ENCODE peak calls at places on chromosomes 12 and 14, in four cellular contexts. Q is A549, Z is sigmoid colon, V is tibial nerve. J is an unnamed sample. For H3K9me3, the result is how much of the 10 kb centered on the place peaks cover.

GRCh38 chr14:53953002-53953827 is 3.4 kb downstream of the BMP4 start:
- DNase-seq in Q (peak), Z (peak), V (peak), J (no peak)

GRCh38 chr14:31291210-31291609 is 83.6 kb upstream of the HECTD1 start:
- DNase-seq in Q (no peak), Z (no peak), V (no peak), J (no peak)

GRCh38 chr14:68084256-68084655 is 264.7 kb downstream of the RAD51B start:
- DNase-seq in Q (no peak), Z (no peak), V (no peak), J (no peak)

GRCh38 chr12:26987634-26988424 is 26.4 kb downstream of the TM7SF3 start:
- DNase-seq in Q (no peak), Z (no peak), V (no peak), J (no peak)

GRCh38 chr14:21068521-21069387 is 1.4 kb upstream of the ARHGEF40 start:
- DNase-seq in Q (peak), Z (peak), V (no peak), J (peak)

GRCh38 chr12:753401-754237 is 1.2 kb downstream of the WNK1 start:
- DNase-seq in Q (no peak), Z (peak), V (peak), J (peak)

GRCh38 chr14:74179775-74180354 is 59.4 kb upstream of the VSX2 start:
- DNase-seq in Q (no peak), Z (no peak), V (no peak), J (no peak)

GRCh38 chr14:63565448-63565847 is 22.3 kb upstream of the PPP2R5E start:
- DNase-seq in Q (no peak), Z (no peak), V (no peak), J (no peak)

GRCh38 chr12:108349245-108349644 is 10.1 kb upstream of the CMKLR1 start:
- DNase-seq in Q (no peak), Z (no peak), V (no peak), J (no peak)

GRCh38 chr14:41925409-41925808 is 318.7 kb downstream of the LRFN5 start:
- DNase-seq in Q (no peak), Z (no peak), V (no peak), J (no peak)

GRCh38 chr12:106300761-106301160 is 1.8 kb upstream of the TCP11L2 start:
- DNase-seq in Q (no peak), Z (no peak), V (no peak), J (no peak)

GRCh38 chr14:102739190-102739469 is 38.1 kb upstream of the TRAF3 start:
- DNase-seq in Q (no peak), Z (no peak), V (no peak), J (no peak)

GRCh38 chr14:75803768-75804167 is 142.7 kb downstream of the TTLL5 start:
- DNase-seq in Q (no peak), Z (no peak), V (no peak), J (no peak)

GRCh38 chr12:112380663-112381420 is 1.4 kb downstream of the HECTD4 start:
- DNase-seq in Q (no peak), Z (no peak), V (no peak), J (no peak)

GRCh38 chr12:30694412-30694955 is 1.2 kb downstream of the IPO8 start:
- DNase-seq in Q (no peak), Z (no peak), V (no peak), J (no peak)

GRCh38 chr14:95370076-95370475 is 50.4 kb upstream of the CLMN start:
- DNase-seq in Q (no peak), Z (no peak), V (no peak), J (no peak)

GRCh38 chr12:115103884-115104883 is 420.2 kb upstream of the TBX3 start:
- DNase-seq in Q (no peak), Z (no peak), V (no peak), J (no peak)

GRCh38 chr12:52087961-52088820 is 8.7 kb downstream of the SMIM41 start:
- DNase-seq in Q (no peak), Z (no peak), V (no peak), J (no peak)

GRCh38 chr14:104523546-104523935 is 56.0 kb upstream of the C14orf180 start:
- DNase-seq in Q (no peak), Z (no peak), V (no peak), J (no peak)

GRCh38 chr12:29996993-29997392 is 213.3 kb upstream of the TMTC1 start:
- DNase-seq in Q (no peak), Z (no peak), V (no peak), J (no peak)

GRCh38 chr12:116164976-116165425 is 112.5 kb downstream of the MED13L start:
- DNase-seq in Q (no peak), Z (no peak), V (no peak), J (no peak)

GRCh38 chr14:106831322-106831720 is 1304.9 kb downstream of the TMEM121 start:
- DNase-seq in Q (no peak), Z (no peak), V (no peak), J (peak)

GRCh38 chr12:13243516-13244070 is 47.1 kb downstream of the EMP1 start:
- DNase-seq in Q (no peak), Z (no peak), V (no peak), J (no peak)

GRCh38 chr14:64060648-64061096 is 207.9 kb downstream of the SYNE2 start:
- DNase-seq in Q (peak), Z (no peak), V (no peak), J (no peak)

GRCh38 chr14:67514650-67515385 is 18.3 kb upstream of the PLEKHH1 start:
- DNase-seq in Q (peak), Z (peak), V (no peak), J (peak)

GRCh38 chr14:105917933-105918436 is 391.6 kb downstream of the TMEM121 start:
- DNase-seq in Q (no peak), Z (no peak), V (no peak), J (no peak)

GRCh38 chr12:76586764-76587395 is 27.3 kb upstream of the OSBPL8 start:
- DNase-seq in Q (no peak), Z (no peak), V (no peak), J (no peak)

GRCh38 chr12:131075611-131076010 is 121.9 kb downstream of the ADGRD1 start:
- DNase-seq in Q (no peak), Z (no peak), V (peak), J (no peak)

GRCh38 chr14:95319312-95320075 is at the start of gene CLMN:
- DNase-seq in Q (peak), Z (no peak), V (no peak), J (peak)

GRCh38 chr12:91274886-91275285 is 92.3 kb upstream of the DCN start:
- DNase-seq in Q (no peak), Z (no peak), V (no peak), J (no peak)

DNA sequence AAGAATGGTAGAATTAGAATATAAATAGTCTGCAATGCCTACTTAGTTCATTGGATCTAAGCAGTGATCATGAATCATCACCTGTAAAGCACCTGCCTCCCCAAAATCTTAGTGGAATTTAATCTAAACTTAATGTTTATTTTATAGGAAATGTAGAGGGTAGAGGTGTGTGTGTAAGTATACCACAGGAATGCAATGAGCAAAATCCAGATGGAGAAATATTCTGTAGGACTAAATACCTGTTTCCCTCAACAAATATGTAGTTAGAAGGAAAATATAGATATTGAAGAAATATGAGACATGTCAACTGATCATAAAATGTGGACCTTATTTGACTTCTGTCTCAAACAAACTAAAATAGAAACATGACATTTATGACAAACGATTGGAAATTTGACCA is 839.2 kb upstream of the FBXO33 start:
- DNase-seq in Q (no peak), Z (no peak), V (no peak), J (no peak)
- H3K9me3 ChIP-seq in Q (under half), Z (under half), V (under half), J (under half)

GRCh38 chr12:132946507-132946820 is 9.6 kb downstream of the ZNF605 start:
- DNase-seq in Q (no peak), Z (no peak), V (no peak), J (no peak)
- H3K9me3 ChIP-seq in Q (half or more), Z (under half), V (half or more), J (under half)

DNA sequence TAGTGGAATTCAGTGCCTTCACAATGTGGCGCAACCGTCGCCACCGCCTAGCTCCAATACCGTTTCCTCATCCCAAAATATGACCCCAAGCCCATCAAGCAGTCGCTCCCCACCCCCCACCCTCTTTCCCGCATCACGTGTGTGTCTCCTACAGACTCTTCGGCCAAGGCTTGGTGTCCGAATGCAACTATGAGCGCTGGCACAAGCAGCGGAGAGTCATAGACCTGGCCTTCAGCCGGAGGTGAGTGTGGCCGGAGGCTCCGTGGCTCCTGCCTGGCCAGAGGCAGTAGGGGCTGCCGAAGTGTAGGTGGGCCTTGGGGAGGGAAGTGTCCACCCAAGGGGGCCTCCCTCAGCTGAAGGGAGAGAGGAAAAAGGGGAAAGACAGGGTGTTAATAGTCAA is 15.8 kb downstream of the CYP46A1 start:
- DNase-seq in Q (no peak), Z (no peak), V (no peak), J (no peak)
- H3K9me3 ChIP-seq in Q (under half), Z (under half), V (under half), J (under half)

DNA sequence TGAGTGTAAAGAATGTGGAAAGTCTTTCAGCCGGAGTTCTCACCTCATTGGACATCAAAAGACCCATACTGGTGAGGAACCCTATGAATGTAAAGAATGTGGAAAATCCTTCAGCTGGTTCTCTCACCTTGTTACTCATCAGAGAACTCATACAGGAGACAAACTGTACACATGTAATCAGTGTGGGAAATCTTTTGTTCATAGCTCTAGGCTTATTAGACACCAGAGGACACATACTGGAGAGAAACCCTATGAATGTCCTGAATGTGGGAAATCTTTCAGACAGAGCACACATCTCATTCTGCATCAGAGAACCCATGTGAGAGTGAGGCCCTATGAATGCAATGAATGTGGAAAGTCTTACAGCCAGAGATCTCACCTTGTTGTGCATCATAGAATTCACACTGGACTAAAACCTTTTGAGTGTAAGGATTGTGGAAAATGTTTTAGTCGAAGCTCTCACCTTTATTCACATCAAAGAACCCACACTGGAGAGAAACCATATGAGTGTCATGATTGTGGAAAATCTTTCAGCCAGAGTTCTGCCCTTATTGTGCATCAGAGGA is 25.1 kb upstream of the ZNF268 start:
- DNase-seq in Q (no peak), Z (no peak), V (no peak), J (no peak)
- H3K9me3 ChIP-seq in Q (half or more), Z (half or more), V (half or more), J (under half)

J was measured in T-helper 17 cell.